ENCODE peak calls at places on chromosomes 5 and 9, in four cellular contexts. One of them, this sample, is unnamed.

GRCh38 chr5:143796753-143797152 is 15.2 kb upstream of the HMHB1 start:
- DNase-seq in heart left ventricle: no peak
- DNase-seq in transverse colon: no peak
- DNase-seq in uterus: no peak
- DNase-seq in this sample: no peak

GRCh38 chr5:5315068-5315835 is 107.2 kb upstream of the ICE1 start:
- DNase-seq in transverse colon: no peak
- DNase-seq in uterus: no peak
- DNase-seq in heart left ventricle: no peak
- DNase-seq in this sample: no peak

GRCh38 chr5:116394186-116394867 is 180.3 kb downstream of the SEMA6A start:
- DNase-seq in uterus: no peak
- DNase-seq in heart left ventricle: no peak
- DNase-seq in transverse colon: no peak
- DNase-seq in this sample: no peak

GRCh38 chr5:33794550-33795300 is 97.1 kb downstream of the ADAMTS12 start:
- DNase-seq in heart left ventricle: no peak
- DNase-seq in transverse colon: no peak
- DNase-seq in uterus: no peak
- DNase-seq in this sample: no peak

GRCh38 chr9:91193658-91194391 is 167.9 kb downstream of the AUH start:
- DNase-seq in heart left ventricle: peak
- DNase-seq in uterus: peak
- DNase-seq in transverse colon: peak
- DNase-seq in this sample: peak

GRCh38 chr9:114155263-114155966 is at the start of gene COL27A1:
- DNase-seq in uterus: peak
- DNase-seq in heart left ventricle: peak
- DNase-seq in transverse colon: peak
- DNase-seq in this sample: peak

GRCh38 chr5:119363936-119364335 is 8.1 kb downstream of the TNFAIP8 start:
- DNase-seq in uterus: no peak
- DNase-seq in transverse colon: no peak
- DNase-seq in heart left ventricle: no peak
- DNase-seq in this sample: no peak

GRCh38 chr5:103305829-103306228 is 47.3 kb downstream of the MACIR start:
- DNase-seq in uterus: no peak
- DNase-seq in transverse colon: no peak
- DNase-seq in heart left ventricle: no peak
- DNase-seq in this sample: no peak

GRCh38 chr9:127143920-127144465 is 21.6 kb upstream of the ANGPTL2 start:
- DNase-seq in heart left ventricle: peak
- DNase-seq in uterus: peak
- DNase-seq in transverse colon: no peak
- DNase-seq in this sample: no peak

GRCh38 chr5:173765661-173766060 is 122.5 kb upstream of the CPEB4 start:
- DNase-seq in uterus: no peak
- DNase-seq in transverse colon: no peak
- DNase-seq in heart left ventricle: no peak
- DNase-seq in this sample: no peak

GRCh38 chr9:70136632-70137031 is 93.0 kb downstream of the MAMDC2 start:
- DNase-seq in heart left ventricle: no peak
- DNase-seq in uterus: no peak
- DNase-seq in transverse colon: no peak
- DNase-seq in this sample: no peak

GRCh38 chr9:131237311-131237710 is 39.0 kb downstream of the FAM78A start:
- DNase-seq in transverse colon: no peak
- DNase-seq in uterus: no peak
- DNase-seq in heart left ventricle: peak
- DNase-seq in this sample: no peak

GRCh38 chr5:95931118-95931833 is 30.4 kb downstream of the ELL2 start:
- DNase-seq in transverse colon: no peak
- DNase-seq in heart left ventricle: no peak
- DNase-seq in uterus: no peak
- DNase-seq in this sample: no peak

GRCh38 chr5:95035891-95036675 is 248.8 kb downstream of the MCTP1 start:
- DNase-seq in heart left ventricle: no peak
- DNase-seq in uterus: no peak
- DNase-seq in transverse colon: no peak
- DNase-seq in this sample: no peak

GRCh38 chr5:90264930-90265857 is 144.4 kb downstream of the CETN3 start:
- DNase-seq in uterus: peak
- DNase-seq in transverse colon: peak
- DNase-seq in heart left ventricle: peak
- DNase-seq in this sample: no peak

GRCh38 chr9:6969805-6970204 is 212.0 kb downstream of the KDM4C start:
- DNase-seq in uterus: no peak
- DNase-seq in heart left ventricle: no peak
- DNase-seq in transverse colon: no peak
- DNase-seq in this sample: no peak

GRCh38 chr5:169795311-169795710 is 158.2 kb downstream of the DOCK2 start:
- DNase-seq in heart left ventricle: no peak
- DNase-seq in uterus: no peak
- DNase-seq in transverse colon: no peak
- DNase-seq in this sample: no peak

GRCh38 chr5:178394074-178394473 is 161.5 kb upstream of the PHYKPL start:
- DNase-seq in heart left ventricle: no peak
- DNase-seq in transverse colon: no peak
- DNase-seq in uterus: no peak
- DNase-seq in this sample: no peak

GRCh38 chr9:115997923-115998322 is 155.7 kb upstream of the PAPPA start:
- DNase-seq in transverse colon: no peak
- DNase-seq in heart left ventricle: no peak
- DNase-seq in uterus: peak
- DNase-seq in this sample: no peak

GRCh38 chr5:169091396-169091980 is 209.5 kb downstream of the SLIT3 start:
- DNase-seq in uterus: no peak
- DNase-seq in heart left ventricle: no peak
- DNase-seq in transverse colon: no peak
- DNase-seq in this sample: no peak

GRCh38 chr5:150700298-150700599 is 613 bp downstream of the RBM22 start:
- DNase-seq in heart left ventricle: no peak
- DNase-seq in transverse colon: no peak
- DNase-seq in uterus: no peak
- DNase-seq in this sample: no peak

GRCh38 chr5:143182901-143183820 is 220.3 kb downstream of the NR3C1 start:
- DNase-seq in uterus: no peak
- DNase-seq in transverse colon: peak
- DNase-seq in heart left ventricle: peak
- DNase-seq in this sample: no peak

GRCh38 chr9:6134661-6135177 is 80.9 kb upstream of the IL33 start:
- DNase-seq in heart left ventricle: no peak
- DNase-seq in transverse colon: no peak
- DNase-seq in uterus: no peak
- DNase-seq in this sample: no peak

GRCh38 chr5:112892776-112893175 is 29.3 kb downstream of the REEP5 start:
- DNase-seq in heart left ventricle: no peak
- DNase-seq in uterus: no peak
- DNase-seq in transverse colon: no peak
- DNase-seq in this sample: no peak

GRCh38 chr5:149656576-149657182 is 73.4 kb upstream of the PPARGC1B start:
- DNase-seq in transverse colon: peak
- DNase-seq in uterus: no peak
- DNase-seq in heart left ventricle: peak
- DNase-seq in this sample: no peak

GRCh38 chr5:152070591-152070990 is 145.9 kb upstream of the GLRA1 start:
- DNase-seq in transverse colon: no peak
- DNase-seq in uterus: no peak
- DNase-seq in heart left ventricle: no peak
- DNase-seq in this sample: no peak

GRCh38 chr5:135834639-135835529 is at the start of gene SLC25A48:
- DNase-seq in uterus: no peak
- DNase-seq in transverse colon: peak
- DNase-seq in heart left ventricle: no peak
- DNase-seq in this sample: no peak
- TF ChIP-seq CTCF in uterus: no peak
- TF ChIP-seq CTCF in transverse colon: no peak
- TF ChIP-seq CTCF in heart left ventricle: no peak
- TF ChIP-seq CTCF in this sample: peak

GRCh38 chr9:134024393-134024792 is 888 bp upstream of the BRD3OS start:
- DNase-seq in uterus: no peak
- DNase-seq in transverse colon: no peak
- DNase-seq in heart left ventricle: no peak
- DNase-seq in this sample: no peak

GRCh38 chr9:134026561-134026960 is 1.3 kb downstream of the BRD3OS start:
- DNase-seq in heart left ventricle: no peak
- DNase-seq in uterus: no peak
- DNase-seq in transverse colon: peak
- DNase-seq in this sample: no peak

GRCh38 chr9:134024828-134025605 is at the start of gene BRD3OS:
- DNase-seq in uterus: peak
- DNase-seq in transverse colon: peak
- DNase-seq in heart left ventricle: peak
- DNase-seq in this sample: peak

GRCh38 chr9:134026981-134027380 is 1.7 kb downstream of the BRD3OS start:
- DNase-seq in uterus: no peak
- DNase-seq in transverse colon: no peak
- DNase-seq in heart left ventricle: no peak
- DNase-seq in this sample: no peak

DNA sequence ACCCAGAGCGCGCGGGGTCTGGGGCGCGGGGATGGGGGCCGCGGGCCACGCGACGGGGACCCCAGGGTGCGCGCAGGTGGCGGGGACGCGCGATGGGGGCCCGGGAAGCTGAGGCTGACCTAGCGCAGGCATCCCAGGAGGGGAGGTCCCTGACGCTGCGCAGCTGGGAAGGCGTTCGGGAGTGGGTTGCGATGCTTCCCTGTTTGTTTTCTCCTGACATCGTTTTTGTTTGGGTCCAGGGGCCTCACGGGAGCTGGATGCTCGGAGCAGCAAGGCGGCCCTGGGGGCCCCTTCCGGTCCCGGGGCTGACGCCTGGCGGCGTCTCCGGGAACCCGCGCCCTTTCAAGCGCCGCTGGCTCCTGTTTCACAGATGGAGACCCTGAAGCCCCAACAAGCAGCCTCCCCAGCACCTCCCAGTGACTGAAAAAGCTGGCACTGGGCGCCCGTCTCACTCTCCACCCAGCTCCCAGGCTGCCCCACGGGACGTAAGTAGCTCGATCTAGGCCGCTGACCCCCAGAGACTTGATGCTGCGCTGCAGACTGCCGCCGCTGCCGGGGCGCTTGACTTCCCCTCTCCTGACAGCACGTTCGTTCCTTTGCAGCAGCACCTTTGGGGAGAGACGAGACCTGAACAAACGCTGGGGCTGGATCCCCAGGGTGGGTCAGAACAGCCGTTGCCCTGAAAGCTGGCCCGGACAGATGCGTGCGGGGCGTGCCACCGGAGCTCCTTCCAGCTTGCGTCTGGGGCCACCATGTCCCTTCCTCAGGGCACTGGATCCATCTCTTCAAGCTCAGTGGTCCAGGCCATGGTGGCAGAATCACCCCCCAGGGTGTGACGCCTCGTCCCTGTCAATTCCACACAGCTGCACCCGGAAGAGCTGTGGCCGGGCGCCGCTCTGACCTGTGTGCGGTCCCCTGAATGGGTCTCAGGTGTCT is 593 bp downstream of the BRD3OS start:
- DNase-seq in uterus: peak
- DNase-seq in heart left ventricle: no peak
- DNase-seq in transverse colon: peak
- DNase-seq in this sample: no peak
- H3K4me3 ChIP-seq in uterus: peak
- H3K4me3 ChIP-seq in heart left ventricle: peak
- H3K4me3 ChIP-seq in transverse colon: peak
- H3K4me3 ChIP-seq in this sample: peak

GRCh38 chr9:119197858-119198607 is 171.2 kb downstream of the BRINP1 start:
- DNase-seq in heart left ventricle: no peak
- DNase-seq in uterus: no peak
- DNase-seq in transverse colon: no peak
- DNase-seq in this sample: no peak

GRCh38 chr9:119195521-119195920 is 173.7 kb downstream of the BRINP1 start:
- DNase-seq in heart left ventricle: no peak
- DNase-seq in transverse colon: no peak
- DNase-seq in uterus: no peak
- DNase-seq in this sample: no peak
- TF ChIP-seq POLR2A in heart left ventricle: no peak
- TF ChIP-seq POLR2A in transverse colon: no peak
- TF ChIP-seq POLR2A in uterus: no peak
- TF ChIP-seq POLR2A in this sample: no peak

GRCh38 chr5:60010328-60010727 is 116.8 kb upstream of the PDE4D start:
- DNase-seq in uterus: no peak
- DNase-seq in transverse colon: no peak
- DNase-seq in heart left ventricle: no peak
- DNase-seq in this sample: no peak
- TF ChIP-seq CTCF in uterus: no peak
- TF ChIP-seq CTCF in transverse colon: no peak
- TF ChIP-seq CTCF in heart left ventricle: no peak
- TF ChIP-seq CTCF in this sample: no peak

GRCh38 chr5:1011741-1012315 is 3.2 kb downstream of the NKD2 start:
- DNase-seq in transverse colon: no peak
- DNase-seq in heart left ventricle: no peak
- DNase-seq in uterus: no peak
- DNase-seq in this sample: peak

GRCh38 chr5:1011226-1011631 is 2.6 kb downstream of the NKD2 start:
- DNase-seq in uterus: no peak
- DNase-seq in transverse colon: peak
- DNase-seq in heart left ventricle: peak
- DNase-seq in this sample: no peak

GRCh38 chr5:1009359-1010180 is 968 bp downstream of the NKD2 start:
- DNase-seq in heart left ventricle: peak
- DNase-seq in uterus: peak
- DNase-seq in transverse colon: no peak
- DNase-seq in this sample: peak

GRCh38 chr5:1010181-1010510 is 1.5 kb downstream of the NKD2 start:
- DNase-seq in uterus: no peak
- DNase-seq in heart left ventricle: peak
- DNase-seq in transverse colon: no peak
- DNase-seq in this sample: peak

DNA sequence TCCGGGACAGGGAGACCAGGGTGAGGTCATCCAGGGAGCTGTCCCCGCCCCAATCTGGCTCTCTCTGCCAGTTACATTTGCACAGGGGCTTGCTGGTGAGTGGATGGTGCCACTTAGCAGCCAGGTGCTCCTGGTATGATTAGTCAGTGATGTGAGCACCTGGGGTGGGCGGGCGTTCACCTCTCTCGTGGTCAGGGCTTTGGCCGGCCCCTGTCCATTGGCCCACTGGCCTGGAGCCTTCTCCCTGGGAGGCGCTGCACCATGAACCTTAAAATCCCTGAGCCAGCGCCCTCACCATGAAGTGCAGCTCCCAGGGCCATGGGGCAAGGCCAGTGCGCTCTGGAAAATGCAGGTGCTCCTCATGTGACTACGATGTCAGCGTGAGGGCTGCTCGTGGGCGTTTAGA is 2.0 kb downstream of the NKD2 start:
- DNase-seq in uterus: no peak
- DNase-seq in heart left ventricle: peak
- DNase-seq in transverse colon: no peak
- DNase-seq in this sample: no peak
- H3K4me3 ChIP-seq in uterus: no peak
- H3K4me3 ChIP-seq in heart left ventricle: no peak
- H3K4me3 ChIP-seq in transverse colon: no peak
- H3K4me3 ChIP-seq in this sample: no peak

This sample was measured in lower leg skin.